ENCODE peak calls at places on chromosome 1, in five cellular contexts. X is body of pancreas, D is left ventricle myocardium inferior, R is hepatocyte, I is ascending aorta. G is an unnamed sample. For H3K36me3, the result is how much of the 10 kb centered on the place peaks cover.

GRCh38 chr1:28580706-28581530 is 11.1 kb upstream of the RAB42 start:
- DNase-seq in X (peak), D (no peak), R (peak), I (no peak), G (peak)

GRCh38 chr1:30724655-30725421 is 1.5 kb upstream of the MATN1 start:
- DNase-seq in X (no peak), D (no peak), R (no peak), I (no peak), G (no peak)

GRCh38 chr1:174963547-174964125 is 36.1 kb upstream of the CACYBP start:
- DNase-seq in X (no peak), D (no peak), R (no peak), I (no peak), G (peak)

GRCh38 chr1:234745844-234746797 is 136.1 kb upstream of the IRF2BP2 start:
- DNase-seq in X (no peak), D (no peak), R (peak), I (no peak), G (no peak)

GRCh38 chr1:218495931-218496330 is 150.8 kb downstream of the TGFB2 start:
- DNase-seq in X (no peak), D (no peak), R (no peak), I (no peak), G (no peak)

GRCh38 chr1:178564086-178564782 is 51.3 kb downstream of the TEX35 start:
- DNase-seq in X (no peak), D (no peak), R (no peak), I (no peak), G (no peak)

GRCh38 chr1:221715321-221716169 is 26.3 kb downstream of the DUSP10 start:
- DNase-seq in X (peak), D (no peak), R (peak), I (no peak), G (no peak)

GRCh38 chr1:226610671-226611070 is 62.1 kb downstream of the STUM start:
- DNase-seq in X (no peak), D (no peak), R (no peak), I (no peak), G (no peak)

GRCh38 chr1:234681990-234682389 is 72.0 kb upstream of the IRF2BP2 start:
- DNase-seq in X (no peak), D (no peak), R (no peak), I (no peak), G (no peak)

GRCh38 chr1:2412773-2413494 is 570 bp upstream of the PEX10 start:
- DNase-seq in X (peak), D (no peak), R (peak), I (no peak), G (no peak)

GRCh38 chr1:48947761-48948537 is 171.3 kb upstream of the BEND5 start:
- DNase-seq in X (peak), D (no peak), R (no peak), I (no peak), G (no peak)

GRCh38 chr1:64162151-64162550 is 41.3 kb upstream of the UBE2U start:
- DNase-seq in X (no peak), D (no peak), R (no peak), I (no peak), G (no peak)

GRCh38 chr1:212020975-212021374 is 14.4 kb downstream of the INTS7 start:
- DNase-seq in X (no peak), D (no peak), R (no peak), I (no peak), G (no peak)

GRCh38 chr1:87334351-87335174 is 5.9 kb downstream of the LMO4 start:
- DNase-seq in X (no peak), D (no peak), R (peak), I (no peak), G (peak)

GRCh38 chr1:19042675-19043578 is 86.5 kb upstream of the IFFO2 start:
- DNase-seq in X (no peak), D (no peak), R (no peak), I (peak), G (no peak)

GRCh38 chr1:169692766-169693460 is 18.5 kb downstream of the SELL start:
- DNase-seq in X (no peak), D (no peak), R (no peak), I (no peak), G (no peak)

GRCh38 chr1:196486346-196486745 is 121.9 kb downstream of the KCNT2 start:
- DNase-seq in X (no peak), D (no peak), R (no peak), I (no peak), G (no peak)

GRCh38 chr1:161071886-161072371 is 2.2 kb upstream of the ARHGAP30 start:
- DNase-seq in X (peak), D (peak), R (peak), I (peak), G (peak)

GRCh38 chr1:27365372-27366112 is 1.2 kb downstream of the MAP3K6 start:
- DNase-seq in X (peak), D (peak), R (peak), I (peak), G (peak)

GRCh38 chr1:50038235-50038809 is 14.6 kb upstream of the AGBL4 start:
- DNase-seq in X (no peak), D (no peak), R (no peak), I (no peak), G (no peak)

GRCh38 chr1:60170709-60171108 is 97.1 kb upstream of the C1orf87 start:
- DNase-seq in X (no peak), D (no peak), R (no peak), I (no peak), G (no peak)

GRCh38 chr1:161840363-161840762 is 74.2 kb downstream of the ATF6 start:
- DNase-seq in X (no peak), D (no peak), R (no peak), I (no peak), G (no peak)

GRCh38 chr1:15703562-15703961 is 19.4 kb downstream of the PLEKHM2 start:
- DNase-seq in X (peak), D (peak), R (peak), I (peak), G (peak)

GRCh38 chr1:237042892-237043576 is 1.1 kb downstream of the RYR2 start:
- DNase-seq in X (no peak), D (peak), R (peak), I (no peak), G (no peak)

GRCh38 chr1:168086438-168086837 is 50.3 kb downstream of the GPR161 start:
- DNase-seq in X (no peak), D (no peak), R (no peak), I (peak), G (no peak)

GRCh38 chr1:69328186-69328585 is 239.5 kb upstream of the LRRC7 start:
- DNase-seq in X (no peak), D (no peak), R (no peak), I (no peak), G (no peak)

GRCh38 chr1:169571450-169571849 is 14.8 kb downstream of the F5 start:
- DNase-seq in X (no peak), D (no peak), R (no peak), I (no peak), G (no peak)

GRCh38 chr1:183089025-183089639 is 65.9 kb downstream of the LAMC1 start:
- DNase-seq in X (peak), D (no peak), R (peak), I (no peak), G (no peak)

GRCh38 chr1:102937401-102937800 is 170.9 kb downstream of the COL11A1 start:
- DNase-seq in X (no peak), D (no peak), R (no peak), I (no peak), G (no peak)

GRCh38 chr1:181083842-181084605 is 4.5 kb upstream of the IER5 start:
- DNase-seq in X (peak), D (no peak), R (peak), I (peak), G (peak)

GRCh38 chr1:64006276-64007051 is 197.0 kb upstream of the UBE2U start:
- DNase-seq in X (peak), D (no peak), R (peak), I (peak), G (no peak)

GRCh38 chr1:9181990-9182783 is 52.4 kb upstream of the H6PD start:
- DNase-seq in X (no peak), D (peak), R (peak), I (no peak), G (peak)

GRCh38 chr1:26593385-26593784 is 63.8 kb downstream of the RPS6KA1 start:
- DNase-seq in X (no peak), D (no peak), R (no peak), I (no peak), G (no peak)

GRCh38 chr1:58848818-58849411 is 65.1 kb upstream of the JUN start:
- DNase-seq in X (peak), D (peak), R (peak), I (peak), G (peak)

GRCh38 chr1:203282720-203283542 is 22.4 kb upstream of the BTG2 start:
- DNase-seq in X (peak), D (no peak), R (peak), I (peak), G (peak)

GRCh38 chr1:39689635-39690034 is 1.6 kb downstream of the HPCAL4 start:
- DNase-seq in X (no peak), D (no peak), R (no peak), I (no peak), G (no peak)

GRCh38 chr1:17210176-17210575 is 5.2 kb downstream of the PADI1 start:
- DNase-seq in X (no peak), D (no peak), R (no peak), I (no peak), G (no peak)

GRCh38 chr1:119743776-119744597 is 24.7 kb downstream of the HMGCS2 start:
- DNase-seq in X (peak), D (peak), R (peak), I (no peak), G (peak)

GRCh38 chr1:91523462-91523861 is 22.8 kb downstream of the CDC7 start:
- DNase-seq in X (no peak), D (no peak), R (no peak), I (no peak), G (no peak)

GRCh38 chr1:91515994-91516393 is 15.3 kb downstream of the CDC7 start:
- DNase-seq in X (no peak), D (no peak), R (no peak), I (no peak), G (no peak)

GRCh38 chr1:91526496-91526895 is 25.8 kb downstream of the CDC7 start:
- DNase-seq in X (no peak), D (no peak), R (no peak), I (no peak), G (no peak)

GRCh38 chr1:91520940-91521507 is 20.4 kb downstream of the CDC7 start:
- DNase-seq in X (no peak), D (no peak), R (no peak), I (no peak), G (no peak)
- H3K36me3 ChIP-seq in X (under half), D (under half), R (under half), I (under half), G (under half)

GRCh38 chr1:99361406-99361805 is 97.1 kb downstream of the PLPPR4 start:
- DNase-seq in X (no peak), D (no peak), R (no peak), I (no peak), G (no peak)
- TF ChIP-seq CTCF in X (no peak), D (no peak), R (no peak), I (no peak), G (no peak)

GRCh38 chr1:109400035-109400655 is 2.4 kb upstream of the SORT1 start:
- DNase-seq in X (no peak), D (no peak), R (no peak), I (no peak), G (no peak)

GRCh38 chr1:109398343-109399225 is 866 bp upstream of the SORT1 start:
- DNase-seq in X (no peak), D (no peak), R (no peak), I (no peak), G (no peak)

GRCh38 chr1:109404838-109405237 is 7.1 kb upstream of the SORT1 start:
- DNase-seq in X (no peak), D (no peak), R (no peak), I (no peak), G (no peak)

GRCh38 chr1:109399326-109399957 is 1.7 kb upstream of the SORT1 start:
- DNase-seq in X (no peak), D (no peak), R (peak), I (no peak), G (peak)

DNA sequence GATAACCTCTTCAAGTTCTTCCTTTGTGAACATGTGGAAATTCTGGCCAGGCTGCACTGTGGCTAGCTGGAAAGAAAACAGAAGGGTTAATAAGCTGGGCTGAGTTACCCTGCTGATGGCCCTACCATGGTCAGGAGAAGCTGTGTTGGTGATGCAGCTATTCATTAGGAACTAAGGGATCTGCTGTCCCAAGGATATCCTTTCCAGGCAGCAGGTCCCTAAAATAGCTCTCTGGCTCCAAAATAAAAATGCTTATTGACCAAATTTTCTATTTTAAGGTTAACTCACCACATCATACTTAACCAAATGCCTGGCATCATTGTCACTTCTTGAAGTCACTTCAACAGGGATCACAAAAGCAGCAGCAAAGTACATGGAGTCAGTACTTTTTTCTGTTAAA is 4.3 kb upstream of the SORT1 start:
- DNase-seq in X (no peak), D (no peak), R (no peak), I (no peak), G (no peak)
- H3K36me3 ChIP-seq in X (under half), D (half or more), R (under half), I (under half), G (under half)

DNA sequence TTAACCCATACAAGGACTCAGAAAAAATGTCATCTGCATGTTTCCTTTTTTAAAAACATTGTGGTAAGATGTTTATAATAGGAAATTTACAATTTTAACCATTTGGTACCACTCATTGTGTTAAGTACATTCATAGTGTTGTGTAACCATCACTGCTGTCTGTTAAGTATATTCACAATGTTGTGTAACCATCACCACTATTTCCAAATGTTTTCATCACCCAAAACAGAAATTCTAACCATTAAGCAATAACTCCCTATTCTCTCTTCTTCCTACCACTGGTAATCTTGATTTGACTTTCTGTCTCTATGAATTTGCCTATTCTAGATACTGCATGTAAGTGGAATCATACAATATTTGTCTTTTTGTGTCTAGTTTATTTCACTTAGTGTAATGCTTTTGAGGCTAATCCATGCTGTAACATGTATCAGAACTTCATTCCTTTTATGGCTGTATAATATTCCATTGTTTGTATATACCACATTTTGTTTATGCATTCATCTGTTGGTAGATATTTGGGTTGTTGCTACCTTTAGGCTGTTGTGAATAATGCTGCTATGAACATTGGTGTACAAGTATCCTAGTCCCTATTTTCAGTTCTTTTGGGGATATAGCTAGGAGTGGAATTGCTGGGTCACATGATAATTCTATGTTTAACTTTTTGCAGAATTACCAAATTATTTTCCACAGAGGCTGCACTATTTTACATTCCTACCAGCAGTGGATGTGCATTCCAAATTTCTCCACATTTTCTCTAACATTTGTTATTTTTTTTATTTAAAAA is 14.1 kb downstream of the HIPK1 start:
- DNase-seq in X (no peak), D (no peak), R (no peak), I (no peak), G (no peak)
- TF ChIP-seq CTCF in X (no peak), D (no peak), R (no peak), I (no peak), G (no peak)

GRCh38 chr1:198751741-198752140 is 112.9 kb downstream of the PTPRC start:
- DNase-seq in X (no peak), D (no peak), R (no peak), I (no peak), G (no peak)
- H3K36me3 ChIP-seq in X (under half), D (under half), R (under half), I (under half), G (under half)

DNA sequence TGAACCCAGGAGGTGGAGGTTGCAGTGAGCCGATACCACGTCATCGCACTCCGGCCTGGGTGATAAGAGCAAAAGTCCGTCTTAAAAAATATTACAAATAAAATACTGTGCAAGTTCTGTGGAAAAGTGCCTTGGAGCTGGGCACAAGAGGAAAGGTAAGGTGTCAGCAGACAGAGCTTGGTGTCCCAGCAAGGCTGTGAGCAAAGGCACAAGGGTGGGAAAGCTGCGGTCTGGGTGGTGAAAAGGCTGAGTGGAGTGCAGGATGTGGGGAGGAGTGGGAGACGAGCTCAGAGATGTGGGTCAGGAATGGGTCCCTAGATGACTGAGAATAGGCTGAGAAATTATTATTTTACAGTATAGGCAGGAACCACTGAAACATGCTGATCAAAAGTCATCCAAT is 150.6 kb downstream of the RHOU start:
- DNase-seq in X (no peak), D (no peak), R (no peak), I (no peak), G (no peak)
- TF ChIP-seq CTCF in X (no peak), D (no peak), R (no peak), I (no peak), G (no peak)

GRCh38 chr1:23814016-23814415 is 11.2 kb downstream of the HMGCL start:
- DNase-seq in X (no peak), D (no peak), R (no peak), I (no peak), G (no peak)

GRCh38 chr1:23816361-23816760 is 8.9 kb downstream of the HMGCL start:
- DNase-seq in X (no peak), D (no peak), R (no peak), I (no peak), G (no peak)

GRCh38 chr1:23817633-23818032 is 7.6 kb downstream of the HMGCL start:
- DNase-seq in X (no peak), D (no peak), R (no peak), I (no peak), G (no peak)

GRCh38 chr1:23816932-23817331 is 8.3 kb downstream of the HMGCL start:
- DNase-seq in X (no peak), D (no peak), R (no peak), I (no peak), G (no peak)
- H3K36me3 ChIP-seq in X (under half), D (half or more), R (under half), I (half or more), G (under half)

GRCh38 chr1:93619507-93620168 is 62.0 kb downstream of the BCAR3 start:
- DNase-seq in X (no peak), D (no peak), R (no peak), I (no peak), G (no peak)
- TF ChIP-seq CTCF in X (no peak), D (no peak), R (no peak), I (no peak), G (no peak)

GRCh38 chr1:66373072-66373685 is 160.8 kb upstream of the SGIP1 start:
- DNase-seq in X (no peak), D (no peak), R (no peak), I (no peak), G (no peak)
- H3K36me3 ChIP-seq in X (under half), D (under half), R (under half), I (under half), G (under half)

GRCh38 chr1:36479505-36480051 is 3.1 kb downstream of the CSF3R start:
- DNase-seq in X (no peak), D (no peak), R (no peak), I (no peak), G (no peak)

GRCh38 chr1:36472656-36473055 is 8.5 kb upstream of the MRPS15 start:
- DNase-seq in X (no peak), D (no peak), R (no peak), I (no peak), G (no peak)

GRCh38 chr1:36476945-36477344 is 5.8 kb downstream of the CSF3R start:
- DNase-seq in X (no peak), D (no peak), R (no peak), I (no peak), G (no peak)

GRCh38 chr1:36475341-36475740 is 7.4 kb downstream of the CSF3R start:
- DNase-seq in X (no peak), D (no peak), R (no peak), I (no peak), G (no peak)

GRCh38 chr1:36475910-36476604 is 6.7 kb downstream of the CSF3R start:
- DNase-seq in X (no peak), D (no peak), R (no peak), I (no peak), G (no peak)
- TF ChIP-seq CTCF in X (no peak), D (no peak), R (no peak), I (no peak), G (no peak)